ENCODE peak calls at places on chromosome 18, in five cellular contexts. O is neural progenitor cell; M is CD8-positive, alpha-beta T cell; J is OCI-LY7; X is left lung. A is an unnamed sample.

GRCh38 chr18:75489493-75490190 is 62.1 kb upstream of the SMIM21 start:
- DNase-seq in M (no peak), J (no peak), X (no peak), O (no peak), A (no peak)

GRCh38 chr18:8217041-8217564 is 392.1 kb upstream of the RAB12 start:
- DNase-seq in M (no peak), J (no peak), O (peak), X (no peak), A (no peak)

GRCh38 chr18:21257383-21257782 is 15.4 kb downstream of the GREB1L start:
- DNase-seq in M (no peak), O (no peak), J (no peak), X (no peak), A (no peak)

GRCh38 chr18:13700153-13700552 is 26.2 kb downstream of the FAM210A start:
- DNase-seq in M (no peak), O (no peak), X (no peak), J (peak), A (no peak)

GRCh38 chr18:29531746-29532145 is 1354.8 kb upstream of the CDH2 start:
- DNase-seq in X (no peak), O (no peak), J (no peak), M (no peak), A (no peak)

GRCh38 chr18:5527603-5528002 is 16.2 kb downstream of the EPB41L3 start:
- DNase-seq in X (no peak), O (no peak), J (no peak), M (no peak), A (no peak)

GRCh38 chr18:59388817-59389216 is 29.8 kb upstream of the LMAN1 start:
- DNase-seq in M (no peak), O (no peak), J (no peak), X (no peak), A (no peak)

GRCh38 chr18:12741351-12741750 is 38.5 kb downstream of the PSMG2 start:
- DNase-seq in O (no peak), X (no peak), J (no peak), M (no peak), A (no peak)

GRCh38 chr18:40935423-40935822 is 1019.6 kb upstream of the PIK3C3 start:
- DNase-seq in O (peak), J (peak), X (no peak), M (no peak), A (no peak)

GRCh38 chr18:51149605-51150429 is 47.7 kb downstream of the MEX3C start:
- DNase-seq in X (no peak), J (no peak), M (no peak), O (no peak), A (no peak)

GRCh38 chr18:49638891-49639557 is 77.2 kb downstream of the LIPG start:
- DNase-seq in J (no peak), M (no peak), X (no peak), O (no peak), A (no peak)

GRCh38 chr18:52716926-52717325 is 376.9 kb downstream of the DCC start:
- DNase-seq in X (no peak), O (peak), J (no peak), M (no peak), A (peak)

GRCh38 chr18:61702007-61702406 is 190.8 kb downstream of the RNF152 start:
- DNase-seq in O (no peak), J (no peak), X (no peak), M (no peak), A (no peak)

GRCh38 chr18:7576685-7577084 is 9.6 kb downstream of the PTPRM start:
- DNase-seq in O (no peak), X (no peak), M (no peak), J (no peak), A (no peak)

GRCh38 chr18:7084766-7085080 is 32.9 kb downstream of the LAMA1 start:
- DNase-seq in M (no peak), X (no peak), O (no peak), J (no peak), A (no peak)

GRCh38 chr18:42045346-42045745 is 90.3 kb downstream of the PIK3C3 start:
- DNase-seq in X (no peak), M (no peak), J (no peak), O (no peak), A (peak)

GRCh38 chr18:8933714-8934284 is 168.7 kb upstream of the NDUFV2 start:
- DNase-seq in M (no peak), J (no peak), O (no peak), X (no peak), A (no peak)

GRCh38 chr18:55320399-55321255 is 267.4 kb downstream of the TCF4 start:
- DNase-seq in J (peak), M (no peak), X (no peak), O (no peak), A (no peak)

GRCh38 chr18:78901923-78902794 is 77.5 kb upstream of the SALL3 start:
- DNase-seq in M (no peak), J (no peak), O (no peak), X (no peak), A (no peak)

GRCh38 chr18:51074605-51075004 is 44.6 kb downstream of the SMAD4 start:
- DNase-seq in X (no peak), J (peak), O (no peak), M (no peak), A (no peak)

GRCh38 chr18:59900222-59901128 is 679 bp downstream of the PMAIP1 start:
- DNase-seq in X (peak), J (peak), O (peak), M (peak), A (peak)

GRCh38 chr18:4352746-4353522 is 102.2 kb downstream of the DLGAP1 start:
- DNase-seq in O (peak), M (no peak), X (no peak), J (no peak), A (no peak)

GRCh38 chr18:32911660-32912284 is 138.9 kb upstream of the KLHL14 start:
- DNase-seq in M (no peak), X (no peak), O (no peak), J (no peak), A (no peak)

GRCh38 chr18:72942766-72943165 is 75.0 kb upstream of the NETO1 start:
- DNase-seq in O (no peak), J (no peak), M (no peak), X (no peak), A (no peak)

GRCh38 chr18:59512025-59512710 is 153.1 kb upstream of the LMAN1 start:
- DNase-seq in O (no peak), X (no peak), M (no peak), J (no peak), A (no peak)

GRCh38 chr18:35110554-35111058 is 69.4 kb downstream of the MAPRE2 start:
- DNase-seq in X (no peak), M (no peak), O (no peak), J (no peak), A (no peak)

GRCh38 chr18:51540562-51540961 is 343.1 kb upstream of the MEX3C start:
- DNase-seq in X (no peak), M (no peak), O (no peak), J (no peak), A (no peak)

GRCh38 chr18:47560693-47561092 is 309.2 kb upstream of the SKOR2 start:
- DNase-seq in X (no peak), M (no peak), J (no peak), O (peak), A (no peak)

GRCh38 chr18:22219568-22220355 is 50.4 kb downstream of the GATA6 start:
- DNase-seq in M (no peak), J (no peak), O (peak), X (no peak), A (no peak)

GRCh38 chr18:70384181-70384790 is 95.4 kb downstream of the SOCS6 start:
- DNase-seq in M (no peak), J (no peak), O (no peak), X (no peak), A (no peak)

GRCh38 chr18:70380915-70381896 is 92.4 kb downstream of the SOCS6 start:
- DNase-seq in O (peak), J (no peak), X (no peak), M (no peak), A (no peak)

GRCh38 chr18:70382032-70382431 is 93.2 kb downstream of the SOCS6 start:
- DNase-seq in J (no peak), M (no peak), X (no peak), O (no peak), A (no peak)

GRCh38 chr18:70385474-70385873 is 96.6 kb downstream of the SOCS6 start:
- DNase-seq in J (no peak), X (no peak), M (no peak), O (no peak), A (no peak)

GRCh38 chr18:70382992-70383717 is 94.3 kb downstream of the SOCS6 start:
- DNase-seq in J (no peak), X (no peak), M (no peak), O (no peak), A (no peak)
- H3K27ac ChIP-seq in J (no peak), X (no peak), M (no peak), O (no peak), A (no peak)

GRCh38 chr18:57885931-57886330 is 82.8 kb upstream of the ATP8B1 start:
- DNase-seq in J (no peak), O (no peak), M (no peak), X (no peak), A (no peak)

GRCh38 chr18:57891707-57892391 is 88.7 kb upstream of the ATP8B1 start:
- DNase-seq in M (no peak), J (no peak), X (no peak), O (no peak), A (no peak)

GRCh38 chr18:57890266-57890665 is 87.2 kb upstream of the ATP8B1 start:
- DNase-seq in J (no peak), X (no peak), O (no peak), M (no peak), A (peak)

GRCh38 chr18:57887984-57888383 is 84.9 kb upstream of the ATP8B1 start:
- DNase-seq in O (no peak), J (no peak), X (no peak), M (no peak), A (no peak)

GRCh38 chr18:57889841-57890240 is 86.7 kb upstream of the ATP8B1 start:
- DNase-seq in O (no peak), X (no peak), M (no peak), J (no peak), A (no peak)
- TF ChIP-seq CTCF in O (no peak), X (no peak), M (no peak), J (no peak), A (no peak)

GRCh38 chr18:36322408-36322728 is 24.9 kb downstream of the FHOD3 start:
- DNase-seq in M (no peak), O (no peak), J (no peak), X (no peak), A (no peak)
- H3K27ac ChIP-seq in M (no peak), O (no peak), J (no peak), X (no peak), A (no peak)

GRCh38 chr18:995641-996040 is 91.0 kb downstream of the ADCYAP1 start:
- DNase-seq in J (no peak), X (no peak), O (no peak), M (no peak), A (no peak)

GRCh38 chr18:997499-997898 is 92.8 kb downstream of the ADCYAP1 start:
- DNase-seq in J (no peak), O (no peak), X (no peak), M (no peak), A (no peak)

GRCh38 chr18:1002653-1003178 is 98.0 kb downstream of the ADCYAP1 start:
- DNase-seq in X (no peak), O (no peak), M (no peak), J (no peak), A (no peak)

GRCh38 chr18:1003499-1003898 is 98.8 kb downstream of the ADCYAP1 start:
- DNase-seq in J (no peak), X (no peak), M (no peak), O (no peak), A (no peak)

DNA sequence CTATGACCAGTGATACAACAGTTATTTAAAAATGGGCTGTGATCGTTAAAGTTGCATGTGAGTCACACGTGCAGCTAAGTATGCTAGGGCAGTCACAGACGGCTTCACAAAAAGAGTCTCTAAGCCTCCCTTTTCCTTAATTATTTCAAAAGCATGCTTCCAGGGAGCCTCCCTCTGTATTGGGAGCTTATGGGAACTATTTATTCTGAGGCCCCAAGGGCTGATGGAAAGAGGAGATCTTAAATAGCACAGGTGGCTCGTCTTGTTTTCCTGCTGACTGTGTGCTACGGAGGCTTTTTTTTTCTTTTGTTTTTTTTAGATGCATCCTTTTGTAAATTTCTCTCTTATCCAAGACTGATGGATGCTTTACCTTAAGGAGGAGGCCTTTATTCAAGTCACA is 94.3 kb downstream of the ADCYAP1 start:
- DNase-seq in J (no peak), X (no peak), O (peak), M (no peak), A (no peak)
- TF ChIP-seq CTCF in J (no peak), X (no peak), O (no peak), M (no peak), A (no peak)

GRCh38 chr18:26894006-26894405 is 28.5 kb upstream of the AQP4 start:
- DNase-seq in X (no peak), O (no peak), J (no peak), M (no peak), A (no peak)

DNA sequence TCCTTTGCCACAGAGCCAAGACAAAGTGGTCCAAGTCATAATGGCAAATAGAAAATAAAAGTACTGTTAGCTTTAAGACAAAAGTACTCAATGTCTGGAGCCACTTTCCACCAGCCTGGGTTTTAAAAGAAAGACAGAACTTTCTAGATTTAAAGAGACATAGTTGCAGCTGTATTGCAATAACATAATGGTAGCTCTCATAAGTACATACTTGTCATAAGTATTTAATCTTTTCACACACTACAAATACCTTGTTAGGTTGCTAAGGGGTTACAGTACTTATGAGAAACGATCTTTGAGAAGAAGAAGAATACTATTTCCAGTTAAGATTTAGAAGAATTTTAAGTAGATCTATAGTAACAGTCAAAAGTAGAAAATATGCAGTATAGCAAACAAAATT is 28.9 kb upstream of the AQP4 start:
- DNase-seq in X (no peak), M (no peak), J (no peak), O (no peak), A (no peak)
- H3K27ac ChIP-seq in X (peak), M (no peak), J (no peak), O (no peak), A (no peak)

A was measured in WERI-Rb-1.